ENCODE peak calls at places on chromosomes 1 and 21, in four cellular contexts. One of them, this sample, is unnamed.

GRCh38 chr1:18608534-18608933 is 22.1 kb upstream of the PAX7 start:
- DNase-seq in nephron progenitor cell: no peak
- DNase-seq in CD8-positive, alpha-beta T cell: no peak
- DNase-seq in mucosa of gallbladder: no peak
- DNase-seq in this sample: no peak

GRCh38 chr1:3263790-3264189 is 190.7 kb upstream of the ARHGEF16 start:
- DNase-seq in CD8-positive, alpha-beta T cell: no peak
- DNase-seq in mucosa of gallbladder: no peak
- DNase-seq in nephron progenitor cell: no peak
- DNase-seq in this sample: no peak

GRCh38 chr1:34871443-34872132 is 12.0 kb upstream of the SMIM12 start:
- DNase-seq in mucosa of gallbladder: no peak
- DNase-seq in nephron progenitor cell: no peak
- DNase-seq in CD8-positive, alpha-beta T cell: no peak
- DNase-seq in this sample: no peak

GRCh38 chr1:22710688-22711024 is at the start of gene EPHB2:
- DNase-seq in nephron progenitor cell: peak
- DNase-seq in CD8-positive, alpha-beta T cell: no peak
- DNase-seq in mucosa of gallbladder: no peak
- DNase-seq in this sample: peak

GRCh38 chr1:13570924-13571323 is 12.7 kb upstream of the PDPN start:
- DNase-seq in nephron progenitor cell: no peak
- DNase-seq in mucosa of gallbladder: no peak
- DNase-seq in CD8-positive, alpha-beta T cell: no peak
- DNase-seq in this sample: no peak

GRCh38 chr1:47181095-47181954 is 8.5 kb downstream of the PDZK1IP1 start:
- DNase-seq in mucosa of gallbladder: no peak
- DNase-seq in nephron progenitor cell: no peak
- DNase-seq in CD8-positive, alpha-beta T cell: no peak
- DNase-seq in this sample: peak

GRCh38 chr1:170073893-170074249 is 624 bp downstream of the KIFAP3 start:
- DNase-seq in CD8-positive, alpha-beta T cell: no peak
- DNase-seq in nephron progenitor cell: no peak
- DNase-seq in mucosa of gallbladder: no peak
- DNase-seq in this sample: no peak

GRCh38 chr1:110235839-110236682 is 25.9 kb downstream of the KCNC4 start:
- DNase-seq in nephron progenitor cell: no peak
- DNase-seq in CD8-positive, alpha-beta T cell: no peak
- DNase-seq in mucosa of gallbladder: peak
- DNase-seq in this sample: peak

GRCh38 chr1:153771841-153772593 is 3.2 kb upstream of the SLC27A3 start:
- DNase-seq in mucosa of gallbladder: no peak
- DNase-seq in CD8-positive, alpha-beta T cell: no peak
- DNase-seq in nephron progenitor cell: peak
- DNase-seq in this sample: no peak

GRCh38 chr21:33078907-33079582 is 9.1 kb downstream of the OLIG1 start:
- DNase-seq in CD8-positive, alpha-beta T cell: no peak
- DNase-seq in mucosa of gallbladder: no peak
- DNase-seq in nephron progenitor cell: no peak
- DNase-seq in this sample: no peak

GRCh38 chr1:172990598-172991215 is 60.0 kb downstream of the TNFSF18 start:
- DNase-seq in nephron progenitor cell: no peak
- DNase-seq in mucosa of gallbladder: no peak
- DNase-seq in CD8-positive, alpha-beta T cell: no peak
- DNase-seq in this sample: no peak

GRCh38 chr1:177130426-177130825 is 34.1 kb downstream of the ASTN1 start:
- DNase-seq in mucosa of gallbladder: no peak
- DNase-seq in nephron progenitor cell: no peak
- DNase-seq in CD8-positive, alpha-beta T cell: no peak
- DNase-seq in this sample: no peak

GRCh38 chr1:29805122-29805895 is 569.0 kb downstream of the PTPRU start:
- DNase-seq in mucosa of gallbladder: no peak
- DNase-seq in CD8-positive, alpha-beta T cell: no peak
- DNase-seq in nephron progenitor cell: no peak
- DNase-seq in this sample: no peak

GRCh38 chr1:181936768-181937581 is 124.5 kb downstream of the ZNF648 start:
- DNase-seq in nephron progenitor cell: peak
- DNase-seq in mucosa of gallbladder: peak
- DNase-seq in CD8-positive, alpha-beta T cell: no peak
- DNase-seq in this sample: peak

GRCh38 chr1:42939216-42939615 is 19.5 kb downstream of the SLC2A1 start:
- DNase-seq in nephron progenitor cell: no peak
- DNase-seq in CD8-positive, alpha-beta T cell: no peak
- DNase-seq in mucosa of gallbladder: peak
- DNase-seq in this sample: no peak

GRCh38 chr1:239426821-239427495 is 40.6 kb downstream of the CHRM3 start:
- DNase-seq in nephron progenitor cell: no peak
- DNase-seq in CD8-positive, alpha-beta T cell: no peak
- DNase-seq in mucosa of gallbladder: no peak
- DNase-seq in this sample: no peak

GRCh38 chr1:39900662-39901485 is 843 bp downstream of the MYCL start:
- DNase-seq in nephron progenitor cell: peak
- DNase-seq in mucosa of gallbladder: no peak
- DNase-seq in CD8-positive, alpha-beta T cell: no peak
- DNase-seq in this sample: peak

GRCh38 chr1:205229916-205230700 is 2.4 kb downstream of the TMCC2 start:
- DNase-seq in nephron progenitor cell: no peak
- DNase-seq in CD8-positive, alpha-beta T cell: no peak
- DNase-seq in mucosa of gallbladder: no peak
- DNase-seq in this sample: no peak

GRCh38 chr1:201013031-201013485 is 10.5 kb downstream of the KIF21B start:
- DNase-seq in mucosa of gallbladder: no peak
- DNase-seq in CD8-positive, alpha-beta T cell: no peak
- DNase-seq in nephron progenitor cell: no peak
- DNase-seq in this sample: no peak

GRCh38 chr1:18927082-18927653 is 24.8 kb upstream of the ALDH4A1 start:
- DNase-seq in mucosa of gallbladder: no peak
- DNase-seq in nephron progenitor cell: no peak
- DNase-seq in CD8-positive, alpha-beta T cell: no peak
- DNase-seq in this sample: no peak

GRCh38 chr1:26786437-26787380 is 1.0 kb upstream of the PIGV start:
- DNase-seq in mucosa of gallbladder: no peak
- DNase-seq in CD8-positive, alpha-beta T cell: peak
- DNase-seq in nephron progenitor cell: peak
- DNase-seq in this sample: peak

GRCh38 chr1:166032901-166033371 is 133.9 kb downstream of the FAM78B start:
- DNase-seq in mucosa of gallbladder: peak
- DNase-seq in CD8-positive, alpha-beta T cell: no peak
- DNase-seq in nephron progenitor cell: no peak
- DNase-seq in this sample: no peak

GRCh38 chr1:97078847-97079246 is 357.3 kb downstream of the PTBP2 start:
- DNase-seq in nephron progenitor cell: no peak
- DNase-seq in CD8-positive, alpha-beta T cell: no peak
- DNase-seq in mucosa of gallbladder: no peak
- DNase-seq in this sample: no peak

GRCh38 chr1:167221126-167221803 is 579 bp downstream of the POU2F1 start:
- DNase-seq in mucosa of gallbladder: peak
- DNase-seq in nephron progenitor cell: peak
- DNase-seq in CD8-positive, alpha-beta T cell: peak
- DNase-seq in this sample: no peak

GRCh38 chr1:210446479-210446878 is 117.8 kb downstream of the HHAT start:
- DNase-seq in nephron progenitor cell: no peak
- DNase-seq in CD8-positive, alpha-beta T cell: peak
- DNase-seq in mucosa of gallbladder: no peak
- DNase-seq in this sample: peak

GRCh38 chr1:222546548-222547259 is 1.2 kb downstream of the HHIPL2 start:
- DNase-seq in CD8-positive, alpha-beta T cell: no peak
- DNase-seq in nephron progenitor cell: peak
- DNase-seq in mucosa of gallbladder: no peak
- DNase-seq in this sample: no peak

GRCh38 chr1:155706101-155706619 is 17.3 kb downstream of the DAP3 start:
- DNase-seq in nephron progenitor cell: no peak
- DNase-seq in CD8-positive, alpha-beta T cell: no peak
- DNase-seq in mucosa of gallbladder: no peak
- DNase-seq in this sample: no peak

GRCh38 chr1:106278706-106279105 is 777.8 kb upstream of the PRMT6 start:
- DNase-seq in CD8-positive, alpha-beta T cell: no peak
- DNase-seq in nephron progenitor cell: no peak
- DNase-seq in mucosa of gallbladder: no peak
- DNase-seq in this sample: no peak

GRCh38 chr1:109425391-109425790 is 857 bp downstream of the PSMA5 start:
- DNase-seq in mucosa of gallbladder: no peak
- DNase-seq in CD8-positive, alpha-beta T cell: no peak
- DNase-seq in nephron progenitor cell: no peak
- DNase-seq in this sample: no peak

GRCh38 chr1:63367218-63368103 is at the start of gene ALG6:
- DNase-seq in CD8-positive, alpha-beta T cell: peak
- DNase-seq in nephron progenitor cell: peak
- DNase-seq in mucosa of gallbladder: peak
- DNase-seq in this sample: peak